ENCODE peak calls at places on chromosome 2, in four cellular contexts. R, Y, C and H are unnamed samples.

GRCh38 chr2:237486819-237487448 is at the start of gene MLPH:
- DNase-seq in R (no peak), Y (no peak), C (no peak), H (no peak)

GRCh38 chr2:88950010-88950409 is 258.5 kb downstream of the RPIA start:
- DNase-seq in R (no peak), Y (no peak), C (peak), H (no peak)

GRCh38 chr2:20755132-20755800 is 67.6 kb downstream of the LDAH start:
- DNase-seq in R (no peak), Y (no peak), C (no peak), H (no peak)

GRCh38 chr2:46298522-46299351 is 1.5 kb downstream of the EPAS1 start:
- DNase-seq in R (no peak), Y (no peak), C (peak), H (no peak)

GRCh38 chr2:134260726-134261125 is 6.9 kb downstream of the MGAT5 start:
- DNase-seq in R (no peak), Y (no peak), C (no peak), H (no peak)

GRCh38 chr2:207239754-207240494 is 74.2 kb upstream of the KLF7 start:
- DNase-seq in R (no peak), Y (no peak), C (no peak), H (no peak)

GRCh38 chr2:160635488-160635887 is 141.9 kb upstream of the RBMS1 start:
- DNase-seq in R (no peak), Y (no peak), C (no peak), H (no peak)

GRCh38 chr2:111236027-111236426 is 115.3 kb downstream of the BCL2L11 start:
- DNase-seq in R (no peak), Y (no peak), C (no peak), H (no peak)

GRCh38 chr2:47058061-47058931 is 96.8 kb downstream of the STPG4 start:
- DNase-seq in R (no peak), Y (no peak), C (no peak), H (no peak)

GRCh38 chr2:32738939-32739338 is 111.1 kb downstream of the TTC27 start:
- DNase-seq in R (no peak), Y (no peak), C (no peak), H (no peak)

GRCh38 chr2:113277474-113278072 is 1.1 kb downstream of the PAX8 start:
- DNase-seq in R (no peak), Y (no peak), C (no peak), H (no peak)